ENCODE peak calls at places on chromosome 15, in seven cellular contexts. P is left lung; B is aorta; M is heart right ventricle; Y is right cardiac atrium; K is psoas muscle; D is CD4-positive, CD25-positive, alpha-beta regulatory T cell. V is an unnamed sample. For H3K4me1, the result is how much of the 10 kb centered on the place peaks cover.

GRCh38 chr15:45829336-45830153 is 194.7 kb downstream of the SQOR start:
- ATAC-seq in Y (no peak), P (no peak), K (no peak), D (no peak), M (no peak), B (peak), V (no peak)

GRCh38 chr15:80151148-80151547 is 1.7 kb upstream of the FAH start:
- ATAC-seq in D (no peak), K (no peak), P (no peak), Y (no peak), M (no peak), B (no peak), V (no peak)

GRCh38 chr15:58284293-58284692 is 146.1 kb downstream of the AQP9 start:
- ATAC-seq in Y (no peak), K (peak), P (peak), B (no peak), D (no peak), M (no peak), V (no peak)

GRCh38 chr15:89591834-89592233 is 16.6 kb downstream of the TICRR start:
- ATAC-seq in B (no peak), P (no peak), K (no peak), Y (no peak), M (no peak), D (no peak), V (no peak)

GRCh38 chr15:63593705-63594671 is 3.2 kb upstream of the FBXL22 start:
- ATAC-seq in P (no peak), B (no peak), Y (no peak), K (no peak), D (no peak), M (no peak), V (no peak)

GRCh38 chr15:92197761-92198160 is 195.9 kb upstream of the ST8SIA2 start:
- ATAC-seq in Y (no peak), B (no peak), P (no peak), K (no peak), D (no peak), M (no peak), V (no peak)

GRCh38 chr15:33292718-33293307 is 18.0 kb upstream of the RYR3 start:
- ATAC-seq in D (no peak), Y (peak), P (peak), B (peak), M (peak), K (peak), V (peak)

GRCh38 chr15:49212897-49213296 is 42.9 kb downstream of the GALK2 start:
- ATAC-seq in B (no peak), D (no peak), K (no peak), M (no peak), Y (no peak), P (no peak), V (no peak)

GRCh38 chr15:28182216-28182615 is 83.1 kb upstream of the OCA2 start:
- ATAC-seq in D (no peak), M (no peak), P (no peak), K (no peak), B (no peak), Y (no peak), V (no peak)

GRCh38 chr15:41337631-41338522 is 5.2 kb downstream of the NUSAP1 start:
- ATAC-seq in P (no peak), Y (no peak), B (no peak), K (no peak), D (no peak), M (no peak), V (no peak)

GRCh38 chr15:62071711-62072308 is 5.0 kb downstream of the C2CD4A start:
- ATAC-seq in Y (no peak), P (no peak), M (no peak), B (peak), K (no peak), D (no peak), V (no peak)

DNA sequence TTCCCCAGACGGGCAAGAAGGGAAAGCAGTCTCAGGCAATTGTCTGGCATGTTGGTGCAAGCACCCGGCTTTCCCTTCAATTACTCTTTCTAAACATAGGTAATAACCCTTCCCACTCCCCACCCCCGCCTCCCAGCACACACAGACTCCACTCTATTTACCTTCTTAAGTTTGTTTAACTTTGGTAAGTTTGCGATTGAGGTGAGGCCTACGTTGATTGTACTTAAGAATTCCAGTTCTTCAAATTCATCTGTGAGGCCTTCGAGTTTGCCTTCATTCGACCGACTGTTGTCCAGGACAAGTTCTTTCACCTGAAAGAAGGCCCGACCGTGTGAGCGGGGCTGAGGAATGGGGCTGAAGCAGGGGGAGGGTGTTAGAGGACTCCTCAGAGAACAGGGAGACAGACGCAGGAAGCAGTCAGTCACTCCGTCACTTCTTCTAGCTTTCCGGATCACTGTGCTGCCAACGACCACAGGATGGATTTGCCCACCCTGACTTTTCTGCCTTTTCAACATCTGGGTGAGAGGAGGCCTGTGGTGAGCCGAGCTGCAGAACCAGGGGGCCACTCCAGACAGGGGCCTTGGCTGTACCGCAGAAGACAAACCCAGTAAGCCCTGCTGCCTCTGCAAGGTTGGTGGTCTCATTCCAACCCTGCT is 33.0 kb downstream of the ANP32A start:
- ATAC-seq in Y (no peak), K (no peak), M (no peak), P (peak), B (no peak), D (no peak), V (no peak)
- H3K4me1 ChIP-seq in Y (under half), K (under half), M (half or more), P (half or more), B (under half), D (under half), V (under half)

DNA sequence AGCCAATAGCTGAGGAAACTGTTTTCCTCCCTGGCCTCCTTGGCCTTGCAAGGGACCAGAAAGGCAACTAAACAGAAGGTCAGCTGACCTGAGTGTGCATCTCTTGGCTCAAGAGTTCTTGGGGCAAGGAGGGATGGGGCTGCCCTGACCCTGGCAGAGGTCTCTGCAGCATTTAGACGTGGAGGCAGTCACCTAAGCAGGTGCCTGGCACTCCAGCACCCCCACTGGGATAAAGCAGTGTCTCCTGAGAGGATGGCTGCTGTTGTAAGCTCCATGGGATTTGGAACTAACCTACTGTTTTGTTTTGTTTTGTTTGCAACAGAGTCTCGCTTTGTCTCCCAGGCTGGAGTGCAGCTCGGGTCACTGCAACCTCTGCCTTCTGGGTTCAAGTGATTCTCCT is 185.2 kb downstream of the TBC1D2B start:
- ATAC-seq in B (no peak), D (no peak), K (no peak), P (no peak), Y (no peak), M (no peak), V (no peak)
- H3K4me1 ChIP-seq in B (under half), D (under half), K (under half), P (under half), Y (under half), M (under half), V (under half)

GRCh38 chr15:100202309-100202943 is 139.3 kb downstream of the ADAMTS17 start:
- ATAC-seq in P (no peak), B (no peak), M (no peak), D (no peak), Y (no peak), K (no peak), V (no peak)
- H3K4me1 ChIP-seq in P (under half), B (under half), M (under half), D (under half), Y (under half), K (under half), V (under half)

GRCh38 chr15:55241193-55241592 is 44.5 kb upstream of the RSL24D1 start:
- ATAC-seq in D (no peak), P (no peak), Y (peak), K (no peak), B (no peak), M (no peak), V (no peak)
- H3K4me1 ChIP-seq in D (under half), P (under half), Y (under half), K (under half), B (under half), M (under half), V (under half)